ENCODE peak calls at places on chromosomes 1 and 21, in four cellular contexts. W is pancreas, H is stomach, R is cardiac fibroblast. I is an unnamed sample.

GRCh38 chr1:38392866-38393265 is 346.3 kb upstream of the POU3F1 start:
- DNase-seq in W (no peak), H (no peak), R (no peak), I (no peak)

GRCh38 chr1:11052839-11053757 is 6.1 kb upstream of the MASP2 start:
- DNase-seq in W (no peak), H (no peak), R (no peak), I (no peak)

GRCh38 chr1:82565146-82565545 is 764.4 kb downstream of the ADGRL2 start:
- DNase-seq in W (no peak), H (no peak), R (peak), I (no peak)

GRCh38 chr1:21539933-21540332 is 30.7 kb downstream of the ALPL start:
- DNase-seq in W (no peak), H (peak), R (no peak), I (no peak)

GRCh38 chr1:29238601-29238964 is 2.3 kb downstream of the PTPRU start:
- DNase-seq in W (no peak), H (no peak), R (no peak), I (no peak)

GRCh38 chr1:227757781-227758180 is 22.5 kb downstream of the SNAP47 start:
- DNase-seq in W (no peak), H (no peak), R (no peak), I (no peak)

GRCh38 chr1:64745181-64745985 is 508 bp downstream of the RAVER2 start:
- DNase-seq in W (peak), H (peak), R (peak), I (peak)

GRCh38 chr1:151829352-151830046 is 2.1 kb downstream of the RORC start:
- DNase-seq in W (no peak), H (no peak), R (no peak), I (no peak)

GRCh38 chr1:62356257-62356835 is 37.1 kb upstream of the KANK4 start:
- DNase-seq in W (no peak), H (no peak), R (peak), I (no peak)

GRCh38 chr1:103520822-103521221 is 4.7 kb upstream of the RNPC3 start:
- DNase-seq in W (no peak), H (no peak), R (no peak), I (no peak)

GRCh38 chr1:119225270-119225669 is 84.8 kb upstream of the WARS2 start:
- DNase-seq in W (no peak), H (no peak), R (no peak), I (no peak)

GRCh38 chr1:119227446-119227845 is 87.0 kb upstream of the WARS2 start:
- DNase-seq in W (no peak), H (no peak), R (no peak), I (no peak)

GRCh38 chr1:119228318-119228717 is 87.9 kb upstream of the WARS2 start:
- DNase-seq in W (no peak), H (no peak), R (no peak), I (no peak)

GRCh38 chr1:119226880-119227279 is 86.4 kb upstream of the WARS2 start:
- DNase-seq in W (no peak), H (no peak), R (peak), I (no peak)

GRCh38 chr1:119225831-119226230 is 85.4 kb upstream of the WARS2 start:
- DNase-seq in W (no peak), H (no peak), R (no peak), I (no peak)
- TF ChIP-seq CTCF in W (no peak), H (no peak), R (no peak), I (peak)

GRCh38 chr1:18468570-18468969 is 12.2 kb upstream of the KLHDC7A start:
- DNase-seq in W (no peak), H (no peak), R (no peak), I (no peak)
- TF ChIP-seq CTCF in W (no peak), H (no peak), R (no peak), I (no peak)

GRCh38 chr1:25341746-25342145 is 3.6 kb downstream of the TMEM50A start:
- DNase-seq in W (no peak), H (no peak), R (no peak), I (no peak)

GRCh38 chr1:25347556-25347955 is 9.4 kb downstream of the TMEM50A start:
- DNase-seq in W (no peak), H (no peak), R (no peak), I (no peak)

GRCh38 chr1:25338188-25338981 is at the start of gene TMEM50A:
- DNase-seq in W (peak), H (peak), R (peak), I (peak)

GRCh38 chr1:25342846-25343245 is 4.7 kb downstream of the TMEM50A start:
- DNase-seq in W (no peak), H (no peak), R (no peak), I (no peak)

GRCh38 chr1:25343872-25344271 is 5.7 kb downstream of the TMEM50A start:
- DNase-seq in W (no peak), H (no peak), R (peak), I (no peak)
- TF ChIP-seq CTCF in W (no peak), H (no peak), R (no peak), I (no peak)

GRCh38 chr1:160083968-160084770 is 2.8 kb downstream of the KCNJ9 start:
- DNase-seq in W (peak), H (peak), R (peak), I (peak)
- TF ChIP-seq CTCF in W (peak), H (peak), R (peak), I (peak)

DNA sequence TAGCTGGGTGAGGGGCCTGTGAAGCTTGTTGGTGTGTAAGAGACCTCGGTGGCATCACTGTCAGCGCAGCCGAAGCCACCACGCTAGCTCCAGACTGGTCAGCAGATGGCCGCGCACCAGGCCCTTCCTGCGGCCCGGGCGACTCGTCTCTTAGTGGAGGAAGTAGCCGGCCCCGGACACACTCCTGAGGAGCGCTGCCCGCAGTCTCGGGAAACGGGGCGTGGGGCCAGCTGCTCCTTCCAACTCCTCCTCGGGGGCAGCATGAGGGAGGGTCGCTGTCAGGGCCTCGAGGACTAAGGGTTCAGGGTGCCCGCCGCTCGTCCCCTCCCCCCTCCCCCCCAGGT is 20.4 kb downstream of the H3-3A start:
- DNase-seq in W (peak), H (peak), R (peak), I (no peak)
- TF ChIP-seq CTCF in W (no peak), H (no peak), R (no peak), I (no peak)

GRCh38 chr1:54375331-54376084 is 30.7 kb downstream of the SSBP3 start:
- DNase-seq in W (no peak), H (peak), R (no peak), I (no peak)
- TF ChIP-seq CTCF in W (no peak), H (peak), R (no peak), I (no peak)

GRCh38 chr21:35607406-35607805 is 452.9 kb downstream of the SETD4 start:
- DNase-seq in W (no peak), H (no peak), R (no peak), I (no peak)

GRCh38 chr21:35606136-35606535 is 454.2 kb downstream of the SETD4 start:
- DNase-seq in W (no peak), H (no peak), R (no peak), I (no peak)

GRCh38 chr21:35606578-35606977 is 453.7 kb downstream of the SETD4 start:
- DNase-seq in W (no peak), H (no peak), R (no peak), I (no peak)

GRCh38 chr21:35602811-35603210 is 457.5 kb downstream of the SETD4 start:
- DNase-seq in W (peak), H (no peak), R (no peak), I (no peak)

DNA sequence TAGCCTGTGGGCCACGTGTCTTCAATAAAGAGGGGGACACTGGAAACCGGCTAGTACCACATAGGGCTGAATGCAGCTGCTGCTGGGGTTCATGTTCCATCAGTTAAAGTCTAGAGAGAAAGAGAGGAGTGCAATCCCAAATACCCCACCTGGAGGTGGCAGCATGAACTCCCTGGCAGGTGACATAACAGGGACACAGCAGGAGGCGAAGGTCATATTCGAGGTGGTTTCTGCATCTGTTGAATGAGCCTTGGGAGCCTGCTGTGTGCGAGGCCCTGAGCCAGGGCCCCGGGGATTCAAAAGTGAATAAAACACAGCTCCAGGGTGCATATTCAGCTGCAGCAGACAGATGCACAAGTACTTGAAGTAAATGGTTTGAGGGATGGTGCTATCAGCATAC is 456.9 kb downstream of the SETD4 start:
- DNase-seq in W (no peak), H (no peak), R (no peak), I (no peak)
- TF ChIP-seq CTCF in W (no peak), H (no peak), R (no peak), I (no peak)

DNA sequence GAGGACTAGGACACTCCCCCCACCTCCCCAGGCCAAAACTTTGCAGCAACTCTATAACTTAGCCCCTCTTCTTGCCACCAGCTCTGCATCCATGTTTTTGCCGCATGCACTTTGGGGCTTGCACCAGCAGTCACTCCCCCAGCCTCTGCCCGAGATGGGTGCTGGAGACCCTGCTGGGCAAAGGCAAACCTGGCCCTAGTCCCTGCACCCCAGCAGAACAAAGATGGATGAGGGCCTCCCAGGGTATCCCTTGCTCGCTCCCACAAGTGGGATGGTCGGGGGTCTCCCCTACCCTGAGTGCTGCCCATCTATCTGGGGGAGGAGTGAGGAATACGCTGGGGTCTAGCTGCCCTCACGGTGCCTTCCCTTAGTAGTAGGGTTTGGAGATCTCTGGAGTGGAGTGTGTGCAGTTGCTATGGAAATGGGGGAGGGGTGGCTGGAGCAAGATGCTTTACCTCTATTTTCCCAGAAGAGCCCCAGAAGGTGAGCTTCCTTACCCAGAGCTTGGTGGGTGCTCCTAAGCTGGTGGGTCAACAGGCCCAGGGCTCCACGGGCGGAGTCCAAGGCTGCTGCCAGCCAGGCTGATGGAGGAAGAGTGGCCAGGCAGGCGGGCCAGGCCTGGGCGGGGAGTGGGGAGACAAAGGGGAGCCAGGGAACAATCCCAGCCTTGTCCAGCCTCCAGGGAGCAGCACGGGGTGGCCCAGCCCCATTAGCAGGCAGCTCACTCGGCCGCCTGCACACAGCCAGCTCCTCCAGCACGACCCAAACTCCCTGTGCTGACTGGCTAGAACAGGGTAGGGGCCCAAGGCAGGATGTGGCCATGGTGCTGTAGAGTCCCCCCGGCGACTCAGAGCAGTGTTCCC is at the start of gene PAQR6:
- DNase-seq in W (no peak), H (peak), R (no peak), I (no peak)
- TF ChIP-seq CTCF in W (no peak), H (no peak), R (no peak), I (no peak)

GRCh38 chr1:216832192-216832591 is 109.0 kb upstream of the ESRRG start:
- DNase-seq in W (no peak), H (peak), R (no peak), I (no peak)
- TF ChIP-seq CTCF in W (no peak), H (no peak), R (no peak), I (no peak)

DNA sequence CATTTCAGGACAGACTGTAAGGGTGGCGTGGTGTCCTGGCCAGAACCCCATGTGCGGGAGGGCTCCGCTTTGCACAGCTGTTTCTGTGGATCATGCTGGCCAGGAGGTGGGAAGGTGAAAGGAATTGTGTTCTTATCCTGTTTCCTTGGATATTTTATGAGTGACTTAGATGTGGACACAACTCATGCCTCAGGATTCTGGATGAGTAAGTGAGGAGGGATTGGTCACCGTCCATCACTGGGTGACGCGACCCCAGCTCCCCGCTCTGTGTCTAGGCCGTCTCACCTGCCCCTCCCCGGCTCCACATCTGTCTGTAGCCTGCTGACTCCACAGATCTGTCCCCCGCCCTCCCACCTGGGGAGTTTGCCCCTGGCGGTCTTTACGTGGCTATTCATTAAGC is 48.8 kb downstream of the PIK3CD start:
- DNase-seq in W (no peak), H (no peak), R (peak), I (no peak)
- TF ChIP-seq CTCF in W (no peak), H (no peak), R (no peak), I (no peak)

I was measured in GM20000.